ENCODE peak calls at places on chromosomes 4 and X, in six cellular contexts. F is heart right ventricle, T is right lobe of liver, U is cardiac muscle cell, E is stomach, M is uterus. Y is an unnamed sample. For H3K4me1, the result is how much of the 10 kb centered on the place peaks cover.

GRCh38 chr4:156475322-156475721 is 496.3 kb downstream of the PDGFC start:
- DNase-seq in M (no peak), F (no peak), T (no peak), U (peak), E (no peak), Y (peak)

GRCh38 chr4:89939994-89940393 is 45.3 kb downstream of the MMRN1 start:
- DNase-seq in E (peak), T (no peak), M (no peak), F (peak), U (peak), Y (no peak)

GRCh38 chr4:152094851-152095700 is 334.3 kb upstream of the GATB start:
- DNase-seq in E (no peak), T (no peak), F (no peak), M (no peak), U (peak), Y (no peak)

GRCh38 chr4:52714597-52715254 is 36.5 kb downstream of the ERVMER34-1 start:
- DNase-seq in U (peak), M (no peak), E (no peak), T (no peak), F (no peak), Y (no peak)

GRCh38 chr4:72715299-72715698 is 146.3 kb upstream of the ADAMTS3 start:
- DNase-seq in M (no peak), T (no peak), E (no peak), U (no peak), F (no peak), Y (no peak)

GRCh38 chrX:57453901-57454300 is 137.9 kb upstream of the ZXDB start:
- DNase-seq in T (no peak), U (peak), M (no peak), F (no peak), E (no peak), Y (no peak)

GRCh38 chr4:80189956-80190671 is 7.2 kb upstream of the PRDM8 start:
- DNase-seq in T (no peak), U (peak), E (no peak), F (no peak), M (no peak), Y (no peak)

GRCh38 chr4:129453524-129453923 is 357.6 kb downstream of the C4orf33 start:
- DNase-seq in U (no peak), T (no peak), E (no peak), F (no peak), M (no peak), Y (no peak)

GRCh38 chr4:18842431-18842830 is 820.9 kb upstream of the LCORL start:
- DNase-seq in M (no peak), U (no peak), E (no peak), F (no peak), T (no peak), Y (no peak)

GRCh38 chrX:152445926-152446325 is 5.2 kb downstream of the GABRA3 start:
- DNase-seq in T (no peak), F (no peak), E (no peak), U (no peak), M (no peak), Y (no peak)

GRCh38 chr4:6769138-6769983 is 13.2 kb upstream of the KIAA0232 start:
- DNase-seq in F (no peak), M (no peak), T (no peak), E (no peak), U (no peak), Y (no peak)

GRCh38 chr4:186764457-186764856 is 40.8 kb upstream of the FAT1 start:
- DNase-seq in E (no peak), F (no peak), U (no peak), T (no peak), M (no peak), Y (no peak)

GRCh38 chrX:41167888-41168287 is 82.6 kb downstream of the USP9X start:
- DNase-seq in F (no peak), T (no peak), M (no peak), E (no peak), U (no peak), Y (no peak)

GRCh38 chrX:14491689-14492088 is 37.6 kb upstream of the GLRA2 start:
- DNase-seq in U (no peak), M (no peak), F (no peak), E (no peak), T (no peak), Y (no peak)

GRCh38 chr4:25399502-25399901 is 22.4 kb downstream of the ANAPC4 start:
- DNase-seq in U (no peak), M (no peak), F (no peak), T (no peak), E (no peak), Y (no peak)

GRCh38 chrX:7372843-7373525 is 225.0 kb upstream of the PUDP start:
- DNase-seq in E (no peak), U (peak), T (no peak), F (no peak), M (no peak), Y (peak)

GRCh38 chr4:147157860-147158701 is 212.4 kb upstream of the TTC29 start:
- DNase-seq in U (peak), T (no peak), F (peak), M (no peak), E (peak), Y (peak)

GRCh38 chrX:3145716-3146115 is 104.4 kb downstream of the ARSF start:
- DNase-seq in E (no peak), F (no peak), M (no peak), T (no peak), U (no peak), Y (no peak)

GRCh38 chrX:124023838-124024238 is 62.3 kb downstream of the STAG2 start:
- DNase-seq in M (no peak), F (no peak), E (no peak), U (no peak), T (no peak), Y (no peak)

GRCh38 chr4:152479428-152480026 is 56.4 kb downstream of the FBXW7 start:
- DNase-seq in M (no peak), U (peak), T (no peak), E (no peak), F (no peak), Y (no peak)

GRCh38 chr4:107261241-107261874 is 225.2 kb upstream of the DKK2 start:
- DNase-seq in U (no peak), F (no peak), E (no peak), M (no peak), T (no peak), Y (no peak)

GRCh38 chr4:33339762-33340161 is 2619.6 kb downstream of the PCDH7 start:
- DNase-seq in M (no peak), T (no peak), E (no peak), F (no peak), U (no peak), Y (no peak)

GRCh38 chr4:80112236-80112635 is 39.2 kb upstream of the ANTXR2 start:
- DNase-seq in E (no peak), T (no peak), M (peak), F (peak), U (peak), Y (no peak)

GRCh38 chrX:38305971-38306370 is 21.3 kb downstream of the RPGR start:
- DNase-seq in E (no peak), U (peak), T (no peak), M (no peak), F (no peak), Y (no peak)

GRCh38 chrX:1466232-1466661 is 13.5 kb upstream of the ASMTL start:
- DNase-seq in M (no peak), U (no peak), E (peak), F (no peak), T (no peak), Y (no peak)

GRCh38 chr4:184861047-184861446 is 35.3 kb upstream of the ACSL1 start:
- DNase-seq in M (no peak), F (no peak), U (no peak), T (no peak), E (no peak), Y (no peak)

GRCh38 chr4:17168571-17168970 is 270.1 kb upstream of the LDB2 start:
- DNase-seq in U (peak), T (no peak), F (no peak), M (peak), E (no peak), Y (peak)

GRCh38 chrX:47145408-47146120 is 543 bp downstream of the RBM10 start:
- DNase-seq in E (no peak), U (no peak), F (no peak), M (peak), T (no peak), Y (no peak)

GRCh38 chrX:53483838-53484420 is 49.8 kb upstream of the HSD17B10 start:
- DNase-seq in F (no peak), M (no peak), E (no peak), U (peak), T (no peak), Y (no peak)

GRCh38 chrX:39475372-39475771 is 622.4 kb downstream of the BCOR start:
- DNase-seq in M (no peak), E (no peak), T (no peak), U (no peak), F (no peak), Y (no peak)

GRCh38 chr4:80306255-80306654 is 29.3 kb upstream of the CFAP299 start:
- DNase-seq in T (no peak), U (no peak), F (no peak), M (no peak), E (no peak), Y (peak)

GRCh38 chr4:111027526-111027925 is 404.6 kb upstream of the PITX2 start:
- DNase-seq in M (no peak), T (no peak), U (no peak), E (no peak), F (no peak), Y (peak)

GRCh38 chr4:84232311-84233095 is 266.6 kb downstream of the NKX6-1 start:
- DNase-seq in M (no peak), F (no peak), U (no peak), T (no peak), E (no peak), Y (no peak)

GRCh38 chrX:9911479-9911878 is 55.7 kb upstream of the CLDN34 start:
- DNase-seq in U (peak), M (no peak), E (no peak), T (no peak), F (no peak), Y (peak)

GRCh38 chr4:16667464-16667863 is 231.0 kb downstream of the LDB2 start:
- DNase-seq in E (no peak), T (no peak), F (no peak), M (no peak), U (peak), Y (peak)

DNA sequence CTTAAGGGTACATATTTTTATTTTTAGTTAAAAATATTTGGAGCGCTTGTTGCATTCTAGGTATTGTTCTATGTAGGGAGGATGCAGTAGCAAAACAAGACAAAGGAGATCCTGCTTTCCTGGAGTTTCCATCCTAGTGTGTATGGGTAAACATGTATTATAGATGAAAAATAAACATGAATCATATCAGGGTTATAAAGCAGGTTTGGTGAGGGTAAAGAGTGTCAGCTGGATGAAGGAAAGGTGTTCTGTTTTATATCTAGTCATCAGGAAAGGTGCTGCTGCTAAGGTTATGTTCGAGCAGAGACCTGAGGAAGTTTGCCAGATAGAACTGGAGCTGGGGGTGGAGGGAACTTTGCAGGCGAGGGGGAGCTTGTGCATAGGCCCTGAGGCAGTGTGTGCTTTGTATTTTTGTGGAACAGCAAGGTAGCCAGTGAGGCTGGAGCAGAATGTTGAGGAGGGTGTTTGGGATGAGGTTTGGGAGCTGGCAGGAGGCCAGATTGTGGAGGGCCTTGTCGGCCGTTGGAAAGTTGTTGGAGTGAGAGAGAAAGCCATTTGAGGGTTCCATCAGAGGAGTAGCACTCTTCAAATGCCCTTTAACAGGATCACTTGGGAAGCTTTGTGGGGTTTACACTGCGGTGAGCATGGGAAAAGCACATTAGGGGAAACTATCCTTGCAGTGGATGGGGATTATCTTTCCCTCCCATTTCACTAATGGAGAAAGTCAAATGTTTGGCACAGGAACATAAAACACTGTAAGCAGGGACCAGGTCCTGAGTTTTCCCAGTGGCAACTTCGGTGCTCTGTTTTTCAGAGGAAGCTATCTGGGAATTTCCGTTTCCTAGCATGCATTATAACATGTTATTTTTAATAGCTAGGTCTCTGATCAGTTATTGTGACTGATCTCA is 35.9 kb downstream of the AFF1 start:
- DNase-seq in E (no peak), T (no peak), F (peak), M (no peak), U (no peak), Y (no peak)
- H3K4me1 ChIP-seq in E (half or more), T (under half), F (under half), M (under half), U (under half), Y (under half)

DNA sequence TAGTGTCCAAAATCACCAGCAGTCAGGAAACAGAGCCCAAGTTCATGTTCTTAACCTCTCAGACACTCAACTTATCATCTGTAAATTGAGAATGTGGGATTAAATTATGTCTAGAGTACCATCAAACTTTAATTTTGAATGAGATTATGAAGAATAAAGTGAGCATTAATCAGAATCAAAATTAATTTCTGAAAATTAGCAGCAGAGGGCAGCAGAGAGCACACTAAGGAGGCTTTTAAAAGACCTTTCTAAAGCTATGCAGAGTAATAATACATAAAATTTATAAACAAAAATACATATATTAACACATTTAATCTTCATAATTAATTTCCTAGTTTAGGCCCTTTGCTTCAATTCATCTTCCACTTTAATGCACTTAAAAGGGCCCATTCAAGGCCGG is 7.1 kb downstream of the TASL start:
- DNase-seq in E (no peak), M (no peak), F (no peak), T (no peak), U (peak), Y (no peak)
- H3K4me1 ChIP-seq in E (under half), M (under half), F (under half), T (under half), U (under half), Y (under half)

DNA sequence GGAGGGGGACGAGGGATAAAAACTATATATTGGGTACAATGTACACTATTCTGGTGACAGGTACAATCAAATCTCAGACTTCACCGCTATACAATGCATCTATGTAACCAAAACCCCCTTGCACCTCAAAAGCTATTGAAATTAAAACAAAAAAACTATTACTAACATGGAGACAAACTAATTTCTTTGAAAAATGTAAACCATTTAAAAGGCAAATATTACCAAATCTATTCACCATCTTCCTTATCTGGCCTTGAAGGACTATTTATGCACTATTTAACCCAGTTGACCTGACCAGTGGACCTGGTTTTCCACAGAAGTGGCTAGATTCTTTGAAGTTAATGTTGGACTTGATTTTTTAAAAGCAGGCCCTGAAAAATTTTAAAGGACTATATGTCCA is 212.3 kb upstream of the RPS6KA3 start:
- DNase-seq in U (no peak), E (no peak), M (no peak), T (no peak), F (no peak), Y (no peak)
- H3K4me1 ChIP-seq in U (under half), E (under half), M (under half), T (under half), F (under half), Y (under half)

GRCh38 chr4:41142356-41142755 is 72.0 kb downstream of the APBB2 start:
- DNase-seq in E (peak), M (no peak), T (no peak), F (no peak), U (peak), Y (no peak)
- H3K4me1 ChIP-seq in E (half or more), M (under half), T (under half), F (under half), U (under half), Y (half or more)

Y was measured in SJSA1.